ENCODE peak calls at places on chromosomes 13 and 19, in six cellular contexts. F, H, X, O, G and L are unnamed samples.

GRCh38 chr13:30121666-30122065 is 185.7 kb downstream of the KATNAL1 start:
- DNase-seq in X (no peak), H (no peak), F (no peak), G (no peak), O (no peak), L (no peak)

GRCh38 chr19:54391589-54392061 is 23.6 kb upstream of the TTYH1 start:
- DNase-seq in H (no peak), G (no peak), O (no peak), F (no peak), X (no peak), L (no peak)

GRCh38 chr13:20997301-20998061 is 63.9 kb downstream of the LATS2 start:
- DNase-seq in F (no peak), G (no peak), O (peak), X (no peak), H (peak), L (no peak)

GRCh38 chr13:26058704-26059103 is 6.9 kb upstream of the SHISA2 start:
- DNase-seq in G (no peak), F (no peak), O (no peak), H (no peak), X (no peak), L (no peak)

GRCh38 chr19:55352040-55352439 is 2.5 kb downstream of the COX6B2 start:
- DNase-seq in O (no peak), X (no peak), F (no peak), G (no peak), H (no peak), L (no peak)

GRCh38 chr13:22454586-22454985 is 726.2 kb upstream of the SGCG start:
- DNase-seq in F (no peak), H (no peak), G (no peak), O (no peak), X (no peak), L (no peak)

GRCh38 chr19:35304036-35304435 is 12.1 kb downstream of the MAG start:
- DNase-seq in F (no peak), X (no peak), O (no peak), H (no peak), G (no peak), L (no peak)

GRCh38 chr13:70964124-70964523 is 855.9 kb upstream of the KLHL1 start:
- DNase-seq in F (no peak), H (no peak), X (peak), G (no peak), O (no peak), L (no peak)

GRCh38 chr13:102487330-102487729 is 85.5 kb upstream of the FGF14 start:
- DNase-seq in O (no peak), G (no peak), X (no peak), F (no peak), H (no peak), L (no peak)

GRCh38 chr19:53424968-53425597 is 6.7 kb upstream of the ZNF761 start:
- DNase-seq in G (no peak), H (peak), F (no peak), O (peak), X (peak), L (peak)